ENCODE peak calls at places on chromosomes 1 and 21, in five cellular contexts. C is dorsolateral prefrontal cortex; R is A673; P is effector memory CD4-positive, alpha-beta T cell; G is GM23338. E is an unnamed sample.
A peak's percentile ranks its signal among the peaks of the same experiment; 100 is the strongest.

GRCh38 chr1:182041615-182042014 is 19.9 kb downstream of the ZNF648 start:
- DNase-seq in C (no peak), R (no peak), P (no peak), G (no peak), E (no peak)

GRCh38 chr21:38534591-38534990 is 36.3 kb upstream of the ERG start:
- DNase-seq in C (no peak), R (no peak), P (no peak), G (no peak), E (no peak)

GRCh38 chr1:64343105-64343960 is 126.6 kb upstream of the CACHD1 start:
- DNase-seq in C (no peak), R (peak; percentile 80), P (no peak), G (no peak), E (no peak)

GRCh38 chr1:197092491-197093023 is 25.5 kb upstream of the F13B start:
- DNase-seq in C (no peak), R (no peak), P (no peak), G (no peak), E (no peak)

GRCh38 chr1:184567648-184568047 is 180.8 kb downstream of the C1orf21 start:
- DNase-seq in C (no peak), R (no peak), P (no peak), G (no peak), E (no peak)

GRCh38 chr1:39525366-39526165 is 34.1 kb downstream of the BMP8A start:
- DNase-seq in C (peak; percentile 16), R (no peak), P (no peak), G (no peak), E (no peak)

GRCh38 chr21:43209575-43210453 is 41.0 kb downstream of the CRYAA start:
- DNase-seq in C (no peak), R (no peak), P (no peak), G (no peak), E (no peak)

GRCh38 chr21:41419921-41420862 is 5.8 kb upstream of the MX1 start:
- DNase-seq in C (peak; percentile 71), R (peak; percentile 75), P (peak; percentile 38), G (peak; percentile 87), E (peak; percentile 87)

GRCh38 chr1:218656301-218657037 is 311.3 kb downstream of the TGFB2 start:
- DNase-seq in C (no peak), R (no peak), P (no peak), G (no peak), E (no peak)

GRCh38 chr1:226820935-226821718 is 49.3 kb upstream of the PSEN2 start:
- DNase-seq in C (no peak), R (no peak), P (no peak), G (no peak), E (peak; percentile 32)

GRCh38 chr1:8396083-8396911 is 78.4 kb downstream of the SLC45A1 start:
- DNase-seq in C (no peak), R (peak; percentile 82), P (no peak), G (peak; percentile 57), E (no peak)

GRCh38 chr1:2175681-2176454 is 18.7 kb downstream of the FAAP20 start:
- DNase-seq in C (no peak), R (no peak), P (no peak), G (no peak), E (no peak)

GRCh38 chr1:211703812-211704566 is 28.6 kb upstream of the NEK2 start:
- DNase-seq in C (no peak), R (no peak), P (no peak), G (no peak), E (peak; percentile 82)

GRCh38 chr21:27741736-27742135 is 774.8 kb upstream of the ADAMTS5 start:
- DNase-seq in C (no peak), R (no peak), P (no peak), G (no peak), E (no peak)

GRCh38 chr1:86699186-86699585 is 5.2 kb upstream of the SH3GLB1 start:
- DNase-seq in C (no peak), R (no peak), P (no peak), G (no peak), E (no peak)

GRCh38 chr1:168136709-168137514 is at the start of gene GPR161:
- DNase-seq in C (peak; percentile 54), R (peak; percentile 61), P (no peak), G (peak; percentile 77), E (peak; percentile 47)

GRCh38 chr1:178653091-178653490 is 72.0 kb upstream of the RALGPS2 start:
- DNase-seq in C (no peak), R (no peak), P (no peak), G (no peak), E (no peak)

GRCh38 chr1:245260116-245260882 is 105.5 kb downstream of the KIF26B start:
- DNase-seq in C (no peak), R (no peak), P (no peak), G (no peak), E (peak; percentile 56)

GRCh38 chr21:9837946-9838801 is 683.2 kb upstream of the TPTE start:
- DNase-seq in C (no peak), R (no peak), P (no peak), G (no peak), E (no peak)

GRCh38 chr1:118504231-118504644 is 319.2 kb upstream of the SPAG17 start:
- DNase-seq in C (no peak), R (peak; percentile 43), P (no peak), G (peak; percentile 43), E (peak; percentile 40)

GRCh38 chr1:209199371-209199770 is 384.1 kb upstream of the CAMK1G start:
- DNase-seq in C (no peak), R (no peak), P (no peak), G (peak; percentile 19), E (no peak)

GRCh38 chr1:212782422-212783154 is 9.0 kb downstream of the NSL1 start:
- DNase-seq in C (no peak), R (peak; percentile 45), P (no peak), G (peak; percentile 45), E (no peak)

GRCh38 chr1:223358826-223359225 is 5.2 kb downstream of the SUSD4 start:
- DNase-seq in C (no peak), R (no peak), P (no peak), G (peak; percentile 35), E (no peak)

GRCh38 chr1:86194491-86195034 is 38.0 kb upstream of the COL24A1 start:
- DNase-seq in C (no peak), R (no peak), P (no peak), G (no peak), E (no peak)

GRCh38 chr1:105204836-105205371 is 1455.2 kb downstream of the AMY1C start:
- DNase-seq in C (no peak), R (no peak), P (no peak), G (peak; percentile 28), E (no peak)

GRCh38 chr1:12097321-12097720 is 34.2 kb downstream of the TNFRSF8 start:
- DNase-seq in C (no peak), R (no peak), P (no peak), G (no peak), E (no peak)

GRCh38 chr1:248681651-248682050 is 20.9 kb downstream of the OR14I1 start:
- DNase-seq in C (no peak), R (no peak), P (no peak), G (no peak), E (no peak)

GRCh38 chr1:42941640-42942330 is 16.9 kb downstream of the SLC2A1 start:
- DNase-seq in C (peak; percentile 70), R (peak; percentile 73), P (no peak), G (no peak), E (peak; percentile 97)

GRCh38 chr1:225750420-225750819 is 27.2 kb upstream of the SRP9 start:
- DNase-seq in C (no peak), R (no peak), P (no peak), G (no peak), E (no peak)

GRCh38 chr1:87953732-87954344 is 625.2 kb downstream of the LMO4 start:
- DNase-seq in C (peak; percentile 66), R (peak; percentile 89), P (peak; percentile 27), G (peak; percentile 80), E (peak; percentile 56)

GRCh38 chr1:244361764-244362473 is 89.8 kb downstream of the ADSS2 start:
- DNase-seq in C (no peak), R (no peak), P (no peak), G (peak; percentile 94), E (peak; percentile 44)

GRCh38 chr1:89721351-89721750 is 88.4 kb downstream of the LRRC8C start:
- DNase-seq in C (no peak), R (peak; percentile 73), P (no peak), G (no peak), E (no peak)

GRCh38 chr1:149986486-149987296 is 23.8 kb downstream of the OTUD7B start:
- DNase-seq in C (no peak), R (peak; percentile 56), P (no peak), G (no peak), E (no peak)

GRCh38 chr21:44712203-44713028 is 1.0 kb upstream of the TSPEAR start:
- DNase-seq in C (no peak), R (no peak), P (no peak), G (peak; percentile 60), E (peak; percentile 63)

GRCh38 chr21:44713130-44713529 is 1.8 kb upstream of the TSPEAR start:
- DNase-seq in C (no peak), R (no peak), P (no peak), G (no peak), E (no peak)

GRCh38 chr21:44710294-44710665 is 1.1 kb downstream of the TSPEAR start:
- DNase-seq in C (no peak), R (no peak), P (no peak), G (peak; percentile 40), E (no peak)

GRCh38 chr21:44710756-44711326 is 531 bp downstream of the TSPEAR start:
- DNase-seq in C (no peak), R (no peak), P (no peak), G (peak; percentile 84), E (peak; percentile 67)

GRCh38 chr21:44711327-44712202 is at the start of gene TSPEAR:
- DNase-seq in C (no peak), R (no peak), P (no peak), G (peak; percentile 57), E (peak; percentile 45)
- H3K4me3 ChIP-seq in C (no peak within 1 kb of the TSS), R (no peak within 1 kb of the TSS), P (peak within 1 kb of the TSS; percentile 12), G (peak within 1 kb of the TSS; percentile 71), E (no peak within 1 kb of the TSS)

GRCh38 chr1:156123356-156124196 is 9.1 kb downstream of the LMNA start:
- DNase-seq in C (peak; percentile 92), R (peak; percentile 92), P (no peak), G (peak; percentile 87), E (peak; percentile 98)
- H3K4me3 ChIP-seq in C (peak overlapping the region; percentile 45), R (peak overlapping the region; percentile 18), P (peak overlapping the region; percentile 12), G (peak overlapping the region; percentile 38), E (peak overlapping the region; percentile 28)

DNA sequence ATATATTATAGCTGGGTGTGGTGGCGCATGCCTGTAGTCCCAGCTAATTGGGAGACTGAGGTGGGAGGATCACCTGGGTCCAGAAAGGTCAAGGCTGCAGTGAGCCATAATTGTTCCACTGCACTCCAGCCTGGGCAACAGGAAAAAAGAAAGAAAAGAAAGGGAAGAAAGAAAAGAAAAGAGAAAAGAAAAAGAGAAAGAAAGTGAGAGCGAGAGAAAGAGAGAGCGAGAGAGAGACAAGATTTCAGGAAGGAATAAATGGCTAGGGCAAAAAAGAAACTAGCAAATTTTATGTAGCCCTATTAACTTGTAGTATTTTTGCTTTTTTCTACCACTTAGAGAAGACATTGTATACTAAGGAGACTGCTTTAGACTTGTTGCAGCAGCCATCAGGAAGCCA is 6.2 kb downstream of the NRAS start:
- DNase-seq in C (no peak), R (no peak), P (no peak), G (no peak), E (no peak)
- H3K4me3 ChIP-seq in C (no peak overlapping the region), R (no peak overlapping the region), P (no peak overlapping the region), G (no peak overlapping the region), E (no peak overlapping the region)

GRCh38 chr1:160795951-160796383 is at the start of gene LY9:
- DNase-seq in C (no peak), R (no peak), P (peak; percentile 76), G (no peak), E (no peak)
- H3K4me3 ChIP-seq in C (no peak within 1 kb of the TSS), R (no peak within 1 kb of the TSS), P (peak within 1 kb of the TSS; percentile 57), G (no peak within 1 kb of the TSS), E (no peak within 1 kb of the TSS)